ENCODE peak calls at places on chromosomes 7 and 10, in eight cellular contexts. One of them, this sample, is unnamed.

GRCh38 chr10:60197206-60197605 is 192.5 kb downstream of the ANK3 start:
- DNase-seq in vagina: no peak
- DNase-seq in fibroblast of pulmonary artery: no peak
- DNase-seq in mucosa of descending colon: no peak
- DNase-seq in GM23338: no peak
- DNase-seq in LNCaP clone FGC: no peak
- DNase-seq in HepG2: no peak
- DNase-seq in breast epithelium: no peak
- DNase-seq in this sample: no peak

GRCh38 chr10:119397416-119397815 is 145.1 kb downstream of the RGS10 start:
- DNase-seq in mucosa of descending colon: peak; percentile 34
- DNase-seq in fibroblast of pulmonary artery: no peak
- DNase-seq in vagina: no peak
- DNase-seq in LNCaP clone FGC: no peak
- DNase-seq in breast epithelium: no peak
- DNase-seq in HepG2: no peak
- DNase-seq in GM23338: no peak
- DNase-seq in this sample: no peak

GRCh38 chr10:118953598-118953997 is 75.9 kb upstream of the NANOS1 start:
- DNase-seq in HepG2: no peak
- DNase-seq in mucosa of descending colon: no peak
- DNase-seq in vagina: peak; percentile 44
- DNase-seq in GM23338: no peak
- DNase-seq in breast epithelium: peak; percentile 10
- DNase-seq in fibroblast of pulmonary artery: no peak
- DNase-seq in LNCaP clone FGC: no peak
- DNase-seq in this sample: no peak

GRCh38 chr7:151623766-151624165 is 104.1 kb upstream of the RHEB start:
- DNase-seq in breast epithelium: no peak
- DNase-seq in GM23338: no peak
- DNase-seq in mucosa of descending colon: no peak
- DNase-seq in vagina: no peak
- DNase-seq in HepG2: no peak
- DNase-seq in LNCaP clone FGC: no peak
- DNase-seq in fibroblast of pulmonary artery: peak; percentile 92
- DNase-seq in this sample: no peak

GRCh38 chr10:61975107-61975932 is 73.8 kb downstream of the ARID5B start:
- DNase-seq in mucosa of descending colon: no peak
- DNase-seq in GM23338: no peak
- DNase-seq in breast epithelium: no peak
- DNase-seq in vagina: no peak
- DNase-seq in HepG2: no peak
- DNase-seq in LNCaP clone FGC: no peak
- DNase-seq in fibroblast of pulmonary artery: peak; percentile 78
- DNase-seq in this sample: no peak

GRCh38 chr7:80361948-80362347 is 149.9 kb downstream of the GNAT3 start:
- DNase-seq in GM23338: peak; percentile 15
- DNase-seq in vagina: no peak
- DNase-seq in breast epithelium: no peak
- DNase-seq in mucosa of descending colon: no peak
- DNase-seq in LNCaP clone FGC: no peak
- DNase-seq in HepG2: peak; percentile 28
- DNase-seq in fibroblast of pulmonary artery: no peak
- DNase-seq in this sample: no peak

GRCh38 chr10:113438660-113439059 is 114.2 kb upstream of the HABP2 start:
- DNase-seq in mucosa of descending colon: no peak
- DNase-seq in vagina: no peak
- DNase-seq in LNCaP clone FGC: no peak
- DNase-seq in HepG2: no peak
- DNase-seq in GM23338: no peak
- DNase-seq in breast epithelium: no peak
- DNase-seq in fibroblast of pulmonary artery: peak; percentile 6
- DNase-seq in this sample: peak; percentile 1

GRCh38 chr10:23146069-23146657 is 45.9 kb upstream of the PTF1A start:
- DNase-seq in LNCaP clone FGC: no peak
- DNase-seq in fibroblast of pulmonary artery: no peak
- DNase-seq in HepG2: no peak
- DNase-seq in vagina: no peak
- DNase-seq in GM23338: no peak
- DNase-seq in breast epithelium: no peak
- DNase-seq in mucosa of descending colon: no peak
- DNase-seq in this sample: no peak

GRCh38 chr7:34296663-34297062 is 361.4 kb upstream of the NPSR1 start:
- DNase-seq in LNCaP clone FGC: no peak
- DNase-seq in fibroblast of pulmonary artery: peak; percentile 48
- DNase-seq in GM23338: no peak
- DNase-seq in HepG2: no peak
- DNase-seq in vagina: no peak
- DNase-seq in breast epithelium: no peak
- DNase-seq in mucosa of descending colon: no peak
- DNase-seq in this sample: no peak

GRCh38 chr10:6254200-6254599 is 51.5 kb downstream of the PFKFB3 start:
- DNase-seq in fibroblast of pulmonary artery: no peak
- DNase-seq in GM23338: no peak
- DNase-seq in breast epithelium: no peak
- DNase-seq in LNCaP clone FGC: no peak
- DNase-seq in HepG2: no peak
- DNase-seq in vagina: no peak
- DNase-seq in mucosa of descending colon: no peak
- DNase-seq in this sample: no peak

GRCh38 chr7:107911981-107912380 is 21.0 kb downstream of the DLD start:
- DNase-seq in mucosa of descending colon: no peak
- DNase-seq in vagina: no peak
- DNase-seq in breast epithelium: no peak
- DNase-seq in GM23338: no peak
- DNase-seq in LNCaP clone FGC: no peak
- DNase-seq in fibroblast of pulmonary artery: no peak
- DNase-seq in HepG2: no peak
- DNase-seq in this sample: no peak

GRCh38 chr7:151940048-151940845 is 16.0 kb upstream of the GALNTL5 start:
- DNase-seq in GM23338: no peak
- DNase-seq in LNCaP clone FGC: no peak
- DNase-seq in vagina: no peak
- DNase-seq in breast epithelium: no peak
- DNase-seq in mucosa of descending colon: no peak
- DNase-seq in HepG2: no peak
- DNase-seq in fibroblast of pulmonary artery: peak; percentile 67
- DNase-seq in this sample: peak; percentile 23

GRCh38 chr10:70513848-70514309 is 35.3 kb downstream of the PALD1 start:
- DNase-seq in fibroblast of pulmonary artery: no peak
- DNase-seq in HepG2: no peak
- DNase-seq in LNCaP clone FGC: no peak
- DNase-seq in GM23338: peak; percentile 35
- DNase-seq in breast epithelium: no peak
- DNase-seq in mucosa of descending colon: no peak
- DNase-seq in vagina: no peak
- DNase-seq in this sample: no peak

GRCh38 chr10:86706977-86707376 is 38.7 kb downstream of the LDB3 start:
- DNase-seq in vagina: no peak
- DNase-seq in LNCaP clone FGC: no peak
- DNase-seq in fibroblast of pulmonary artery: no peak
- DNase-seq in HepG2: no peak
- DNase-seq in GM23338: no peak
- DNase-seq in breast epithelium: no peak
- DNase-seq in mucosa of descending colon: no peak
- DNase-seq in this sample: no peak

GRCh38 chr7:154568346-154568745 is 434.6 kb downstream of the PAXIP1 start:
- DNase-seq in fibroblast of pulmonary artery: no peak
- DNase-seq in GM23338: no peak
- DNase-seq in mucosa of descending colon: no peak
- DNase-seq in breast epithelium: no peak
- DNase-seq in vagina: no peak
- DNase-seq in LNCaP clone FGC: no peak
- DNase-seq in HepG2: no peak
- DNase-seq in this sample: no peak

GRCh38 chr10:110864662-110865140 is 7.0 kb upstream of the PDCD4 start:
- DNase-seq in GM23338: no peak
- DNase-seq in fibroblast of pulmonary artery: no peak
- DNase-seq in vagina: no peak
- DNase-seq in LNCaP clone FGC: no peak
- DNase-seq in mucosa of descending colon: no peak
- DNase-seq in breast epithelium: no peak
- DNase-seq in HepG2: no peak
- DNase-seq in this sample: no peak

GRCh38 chr10:101001225-101002035 is 1.8 kb downstream of the LZTS2 start:
- DNase-seq in HepG2: no peak
- DNase-seq in breast epithelium: peak; percentile 81
- DNase-seq in vagina: peak; percentile 98
- DNase-seq in fibroblast of pulmonary artery: peak; percentile 92
- DNase-seq in mucosa of descending colon: peak; percentile 85
- DNase-seq in LNCaP clone FGC: no peak
- DNase-seq in GM23338: no peak
- DNase-seq in this sample: peak; percentile 55
- H3K4me3 ChIP-seq in HepG2: no peak overlapping the region
- H3K4me3 ChIP-seq in breast epithelium: peak overlapping the region; percentile 15
- H3K4me3 ChIP-seq in vagina: peak overlapping the region; percentile 79
- H3K4me3 ChIP-seq in fibroblast of pulmonary artery: peak overlapping the region; percentile 89
- H3K4me3 ChIP-seq in mucosa of descending colon: no peak overlapping the region
- H3K4me3 ChIP-seq in LNCaP clone FGC: no peak overlapping the region
- H3K4me3 ChIP-seq in GM23338: peak overlapping the region; percentile 90
- H3K4me3 ChIP-seq in this sample: peak overlapping the region; percentile 91

DNA sequence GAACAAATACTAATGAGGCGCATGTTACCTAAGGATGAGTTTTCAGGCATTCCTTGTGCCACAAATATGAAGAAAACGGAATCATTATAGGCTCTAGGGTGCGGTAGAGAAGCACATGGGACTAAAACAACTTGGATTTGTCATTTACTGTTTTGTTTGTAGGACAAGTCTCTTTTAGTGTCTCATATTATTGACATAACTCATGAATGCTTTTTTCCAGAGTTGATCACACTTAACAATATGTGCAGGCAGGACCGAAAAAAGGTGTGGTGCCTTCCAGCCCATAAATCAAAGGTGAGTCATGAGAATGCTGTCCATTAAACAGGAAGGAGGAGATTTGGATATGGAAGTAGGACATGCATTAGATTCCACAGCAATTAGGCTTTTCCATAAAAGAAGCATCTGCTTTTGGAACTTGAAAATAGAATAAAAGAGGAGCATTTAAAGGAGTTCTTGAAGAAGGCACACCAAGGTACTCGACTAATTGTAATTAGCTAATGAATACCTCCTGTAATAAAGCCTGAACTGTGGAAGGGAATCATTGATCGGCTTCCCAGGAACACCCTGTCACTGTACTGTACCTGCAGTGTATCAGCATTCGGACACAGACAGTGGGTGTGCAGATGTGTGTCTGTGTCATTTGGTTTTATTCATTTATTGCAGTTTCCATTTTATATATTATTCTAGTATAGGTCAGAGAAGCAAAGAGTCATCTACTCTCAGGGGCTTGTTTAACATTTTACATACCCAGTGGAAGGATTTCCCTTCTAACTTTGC is 119.7 kb upstream of the KLF14 start:
- DNase-seq in fibroblast of pulmonary artery: peak; percentile 34
- DNase-seq in mucosa of descending colon: no peak
- DNase-seq in breast epithelium: no peak
- DNase-seq in GM23338: no peak
- DNase-seq in LNCaP clone FGC: no peak
- DNase-seq in HepG2: peak; percentile 16
- DNase-seq in vagina: no peak
- DNase-seq in this sample: no peak
- TF ChIP-seq CTCF in fibroblast of pulmonary artery: no peak
- TF ChIP-seq CTCF in mucosa of descending colon: no peak
- TF ChIP-seq CTCF in breast epithelium: no peak
- TF ChIP-seq CTCF in GM23338: no peak
- TF ChIP-seq CTCF in LNCaP clone FGC: no peak
- TF ChIP-seq CTCF in HepG2: no peak
- TF ChIP-seq CTCF in vagina: no peak
- TF ChIP-seq CTCF in this sample: no peak

GRCh38 chr7:2018786-2019692 is 213.7 kb downstream of the MAD1L1 start:
- DNase-seq in HepG2: no peak
- DNase-seq in LNCaP clone FGC: no peak
- DNase-seq in vagina: no peak
- DNase-seq in mucosa of descending colon: peak; percentile 60
- DNase-seq in GM23338: no peak
- DNase-seq in breast epithelium: no peak
- DNase-seq in fibroblast of pulmonary artery: peak; percentile 68
- DNase-seq in this sample: peak; percentile 24

GRCh38 chr7:2022021-2022409 is 210.7 kb downstream of the MAD1L1 start:
- DNase-seq in mucosa of descending colon: no peak
- DNase-seq in fibroblast of pulmonary artery: no peak
- DNase-seq in HepG2: no peak
- DNase-seq in breast epithelium: no peak
- DNase-seq in LNCaP clone FGC: no peak
- DNase-seq in vagina: no peak
- DNase-seq in GM23338: no peak
- DNase-seq in this sample: no peak

GRCh38 chr7:2017483-2017891 is 215.3 kb downstream of the MAD1L1 start:
- DNase-seq in GM23338: no peak
- DNase-seq in HepG2: no peak
- DNase-seq in LNCaP clone FGC: no peak
- DNase-seq in breast epithelium: no peak
- DNase-seq in fibroblast of pulmonary artery: no peak
- DNase-seq in mucosa of descending colon: no peak
- DNase-seq in vagina: no peak
- DNase-seq in this sample: no peak

GRCh38 chr7:2017914-2018785 is 214.6 kb downstream of the MAD1L1 start:
- DNase-seq in mucosa of descending colon: peak; percentile 43
- DNase-seq in GM23338: no peak
- DNase-seq in breast epithelium: no peak
- DNase-seq in LNCaP clone FGC: no peak
- DNase-seq in fibroblast of pulmonary artery: no peak
- DNase-seq in vagina: no peak
- DNase-seq in HepG2: peak; percentile 56
- DNase-seq in this sample: no peak

DNA sequence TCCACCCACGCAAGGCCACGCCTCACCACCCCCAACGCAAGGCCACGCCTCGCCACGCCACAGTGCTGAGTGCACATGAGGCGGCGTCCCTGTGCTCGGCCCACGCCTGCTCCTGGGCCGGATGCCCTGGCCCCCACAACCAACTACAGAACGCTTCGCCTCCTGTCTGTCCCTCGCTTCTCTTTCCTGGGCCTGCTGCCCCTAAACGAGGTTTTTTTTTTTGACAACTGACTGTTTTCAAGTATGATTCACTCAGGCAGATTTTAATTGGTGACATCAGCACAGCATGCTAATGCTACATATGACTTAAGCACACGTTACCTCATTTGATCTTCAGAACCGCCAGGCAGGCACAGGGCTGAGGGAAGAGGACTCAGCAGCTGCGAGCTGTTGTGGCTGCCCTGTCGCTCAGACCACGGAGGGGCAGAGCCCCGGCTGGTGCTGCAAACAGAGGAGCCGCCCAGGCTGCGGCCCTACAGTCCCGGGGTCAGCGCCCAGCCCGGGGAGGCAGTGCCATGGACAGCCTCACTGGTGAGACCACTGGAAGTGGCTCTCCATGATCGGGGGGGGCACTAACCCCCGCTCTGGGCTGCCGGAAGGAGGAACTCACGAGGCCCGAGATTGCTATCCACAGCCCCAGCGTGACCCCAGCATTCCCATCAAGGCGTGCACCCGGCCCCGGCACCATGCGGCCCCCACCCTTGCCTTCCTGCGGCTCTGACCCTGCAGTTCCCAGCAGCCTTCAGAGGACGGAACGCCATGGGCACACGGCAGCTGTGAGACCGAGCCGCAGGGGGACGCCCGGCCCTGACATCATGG is 212.8 kb downstream of the MAD1L1 start:
- DNase-seq in mucosa of descending colon: peak; percentile 85
- DNase-seq in breast epithelium: no peak
- DNase-seq in vagina: no peak
- DNase-seq in HepG2: no peak
- DNase-seq in GM23338: no peak
- DNase-seq in fibroblast of pulmonary artery: peak; percentile 87
- DNase-seq in LNCaP clone FGC: no peak
- DNase-seq in this sample: peak; percentile 71
- H3K4me3 ChIP-seq in mucosa of descending colon: no peak overlapping the region
- H3K4me3 ChIP-seq in breast epithelium: peak overlapping the region; percentile 18
- H3K4me3 ChIP-seq in vagina: peak overlapping the region; percentile 18
- H3K4me3 ChIP-seq in HepG2: no peak overlapping the region
- H3K4me3 ChIP-seq in GM23338: no peak overlapping the region
- H3K4me3 ChIP-seq in fibroblast of pulmonary artery: no peak overlapping the region
- H3K4me3 ChIP-seq in LNCaP clone FGC: no peak overlapping the region
- H3K4me3 ChIP-seq in this sample: no peak overlapping the region

GRCh38 chr10:89224697-89225443 is 17.8 kb upstream of the CH25H start:
- DNase-seq in fibroblast of pulmonary artery: peak; percentile 45
- DNase-seq in GM23338: no peak
- DNase-seq in vagina: no peak
- DNase-seq in HepG2: no peak
- DNase-seq in breast epithelium: no peak
- DNase-seq in LNCaP clone FGC: no peak
- DNase-seq in mucosa of descending colon: no peak
- DNase-seq in this sample: no peak
- TF ChIP-seq CTCF in fibroblast of pulmonary artery: peak; percentile 25
- TF ChIP-seq CTCF in GM23338: peak; percentile 27
- TF ChIP-seq CTCF in vagina: no peak
- TF ChIP-seq CTCF in HepG2: no peak
- TF ChIP-seq CTCF in breast epithelium: no peak
- TF ChIP-seq CTCF in LNCaP clone FGC: peak; percentile 52
- TF ChIP-seq CTCF in mucosa of descending colon: no peak
- TF ChIP-seq CTCF in this sample: peak; percentile 12